ENCODE peak calls at places on chromosomes 7 and 10, in four cellular contexts. W is testis, E is neural progenitor cell, X is colonic mucosa. R is an unnamed sample.

GRCh38 chr10:109191823-109192222 is 731.5 kb downstream of the XPNPEP1 start:
- DNase-seq in W (no peak), E (no peak), X (no peak), R (no peak)

GRCh38 chr7:41979834-41980307 is 257.1 kb downstream of the GLI3 start:
- DNase-seq in W (no peak), E (peak; percentile 31), X (no peak), R (peak; percentile 43)

GRCh38 chr7:97187067-97187466 is 69.6 kb downstream of the SDHAF3 start:
- DNase-seq in W (no peak), E (no peak), X (no peak), R (no peak)

GRCh38 chr7:141071855-141072547 is 1.9 kb upstream of the TMEM178B start:
- DNase-seq in W (no peak), E (peak; percentile 35), X (no peak), R (peak; percentile 44)

GRCh38 chr10:132802694-132803320 is 16.9 kb upstream of the NKX6-2 start:
- DNase-seq in W (no peak), E (peak; percentile 48), X (no peak), R (no peak)

GRCh38 chr10:111593578-111593977 is 516.7 kb downstream of the ADRA2A start:
- DNase-seq in W (no peak), E (no peak), X (no peak), R (no peak)

GRCh38 chr10:46555713-46556514 is 544 bp downstream of the GPRIN2 start:
- DNase-seq in W (peak; percentile 33), E (peak; percentile 82), X (peak; percentile 76), R (peak; percentile 65)

GRCh38 chr7:63065684-63066083 is 933.0 kb upstream of the ZNF722 start:
- DNase-seq in W (no peak), E (no peak), X (no peak), R (no peak)

GRCh38 chr10:22159180-22159579 is 58.6 kb downstream of the EBLN1 start:
- DNase-seq in W (no peak), E (no peak), X (no peak), R (peak; percentile 26)

GRCh38 chr10:128747556-128748335 is 621.5 kb upstream of the MKI67 start:
- DNase-seq in W (no peak), E (no peak), X (no peak), R (no peak)

GRCh38 chr10:133263674-133264073 is 13.0 kb downstream of the ADAM8 start:
- DNase-seq in W (no peak), E (no peak), X (no peak), R (no peak)

GRCh38 chr7:114922652-114923402 is 933 bp downstream of the MDFIC start:
- DNase-seq in W (peak; percentile 45), E (peak; percentile 45), X (peak; percentile 53), R (peak; percentile 64)

GRCh38 chr7:5234852-5235831 is 45.1 kb downstream of the WIPI2 start:
- DNase-seq in W (no peak), E (no peak), X (no peak), R (peak; percentile 81)

GRCh38 chr7:45599851-45600706 is 25.9 kb downstream of the ADCY1 start:
- DNase-seq in W (no peak), E (no peak), X (peak; percentile 11), R (no peak)

GRCh38 chr10:11328264-11329054 is 283.0 kb downstream of the USP6NL start:
- DNase-seq in W (no peak), E (peak; percentile 22), X (no peak), R (peak; percentile 18)

GRCh38 chr7:132881317-132881716 is 200.6 kb downstream of the CHCHD3 start:
- DNase-seq in W (no peak), E (no peak), X (no peak), R (no peak)

GRCh38 chr10:117391436-117392205 is 16.4 kb upstream of the PDZD8 start:
- DNase-seq in W (no peak), E (no peak), X (no peak), R (peak; percentile 33)

GRCh38 chr7:106285801-106286492 is 1.2 kb upstream of the NAMPT start:
- DNase-seq in W (no peak), E (no peak), X (no peak), R (no peak)

GRCh38 chr10:95841711-95842498 is 65.9 kb upstream of the CC2D2B start:
- DNase-seq in W (peak; percentile 71), E (peak; percentile 74), X (peak; percentile 67), R (peak; percentile 48)

GRCh38 chr10:112953075-112953501 is 3.0 kb downstream of the TCF7L2 start:
- DNase-seq in W (peak; percentile 43), E (peak; percentile 64), X (peak; percentile 51), R (peak; percentile 59)

GRCh38 chr10:112955736-112956421 is 5.8 kb downstream of the TCF7L2 start:
- DNase-seq in W (no peak), E (no peak), X (peak; percentile 44), R (no peak)

GRCh38 chr10:112956631-112957350 is 6.7 kb downstream of the TCF7L2 start:
- DNase-seq in W (no peak), E (peak; percentile 48), X (no peak), R (no peak)

GRCh38 chr10:112953760-112954159 is 3.7 kb downstream of the TCF7L2 start:
- DNase-seq in W (no peak), E (no peak), X (no peak), R (no peak)

DNA sequence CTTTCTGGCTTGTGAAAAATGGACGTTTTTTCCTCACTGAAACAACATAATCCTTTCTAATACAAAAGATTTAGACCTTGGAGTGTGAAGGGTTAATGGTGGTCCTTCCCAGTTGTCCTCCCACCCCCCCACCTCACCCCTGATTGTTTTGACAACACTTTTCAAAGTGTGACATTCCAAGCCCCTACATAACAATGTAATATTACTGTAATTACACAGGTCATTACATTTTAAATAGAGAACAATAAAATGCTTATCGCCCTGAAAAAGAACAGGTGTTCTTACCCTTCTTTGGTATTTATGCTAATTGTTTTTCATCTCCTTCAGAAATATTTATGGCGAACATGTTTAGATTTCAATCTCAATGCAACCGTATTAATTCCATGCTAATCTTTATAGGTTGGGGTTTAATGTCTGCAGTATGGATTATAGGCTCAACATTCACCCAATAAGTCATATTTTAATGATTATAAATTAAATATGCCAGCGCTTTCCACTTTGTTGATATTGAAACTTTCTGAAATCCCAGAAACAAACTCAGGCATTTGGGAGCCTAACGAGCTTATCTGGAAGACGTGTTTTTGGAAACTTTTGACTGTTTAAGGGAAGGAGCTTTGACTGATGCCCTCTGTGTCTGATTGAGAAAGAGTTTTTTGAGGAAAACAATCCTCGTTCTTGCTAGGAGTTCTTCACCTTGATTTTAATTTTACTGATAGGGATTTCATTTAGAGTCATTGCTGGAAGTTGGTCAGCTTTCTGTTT is 5.1 kb downstream of the TCF7L2 start:
- DNase-seq in W (no peak), E (peak; percentile 62), X (no peak), R (no peak)
- H3K4me3 ChIP-seq in W (peak overlapping the region; percentile 0), E (peak overlapping the region; percentile 95), X (peak overlapping the region; percentile 59), R (no peak overlapping the region)

GRCh38 chr7:135510603-135511183 is 791 bp upstream of the CNOT4 start:
- DNase-seq in W (peak; percentile 49), E (peak; percentile 3), X (peak; percentile 30), R (no peak)
- TF ChIP-seq CTCF in W (peak; percentile 16), E (no peak), X (no peak), R (no peak)

DNA sequence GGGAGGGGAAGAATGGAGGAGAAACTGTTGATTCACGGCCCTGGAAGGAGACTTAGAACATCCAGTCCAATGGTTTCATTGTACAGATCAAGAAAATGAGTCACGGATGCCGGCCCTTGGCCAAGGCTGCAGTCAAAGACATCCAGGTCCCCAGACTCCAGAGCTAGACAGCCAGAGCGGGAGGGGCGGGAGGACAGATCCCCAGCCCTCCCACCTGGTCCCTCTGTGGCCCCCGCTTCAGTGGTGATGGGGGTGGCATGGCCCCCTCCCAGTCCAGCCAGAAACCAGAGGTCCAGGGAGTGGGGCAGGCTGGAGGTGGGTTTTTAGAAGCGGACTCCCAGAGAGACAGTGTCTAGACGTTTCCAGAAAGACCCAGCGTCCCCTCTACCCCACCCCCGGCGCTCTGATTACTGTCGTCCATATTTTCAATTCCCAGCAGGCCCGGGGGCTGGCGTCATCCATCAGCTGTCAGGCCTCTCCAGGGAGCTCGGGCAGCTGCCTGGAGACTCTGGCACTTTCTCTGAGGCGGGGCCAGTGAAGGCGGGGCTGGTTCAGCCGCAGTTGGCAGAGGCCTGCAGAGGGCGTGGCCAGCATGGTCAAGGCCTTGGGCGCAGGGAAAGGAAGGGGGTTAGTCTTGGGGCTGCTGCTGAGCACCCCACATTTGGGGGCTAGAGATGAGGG is 8.0 kb upstream of the HSPB1 start:
- DNase-seq in W (peak; percentile 96), E (peak; percentile 35), X (peak; percentile 98), R (peak; percentile 99)
- H3K4me1 ChIP-seq in W (peaks cover 22% of the 10 kb centered on the region), E (no peaks in the 10 kb centered on the region), X (peaks cover 30% of the 10 kb centered on the region), R (peaks cover 39% of the 10 kb centered on the region)

DNA sequence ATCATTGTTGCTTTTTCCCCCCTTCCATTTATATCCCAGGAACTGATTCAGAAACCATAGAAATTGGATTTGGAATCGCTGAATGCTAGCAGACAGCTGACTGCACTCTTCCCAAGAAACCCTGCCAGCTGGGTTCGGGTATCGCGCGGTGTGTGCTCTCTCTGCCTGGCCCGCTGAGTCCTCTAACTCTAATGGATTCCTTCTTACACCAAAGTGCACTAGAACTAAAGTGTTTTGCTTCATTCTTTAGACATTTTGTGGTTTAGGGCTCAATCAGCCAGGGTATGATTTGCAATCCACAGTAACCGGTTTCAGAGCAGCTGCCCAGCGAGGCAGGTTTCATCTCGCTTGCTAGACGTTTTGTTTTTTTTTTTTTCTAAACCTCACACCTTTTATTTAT is 92.2 kb downstream of the EGFR start:
- DNase-seq in W (no peak), E (no peak), X (no peak), R (peak; percentile 37)
- H3K4me3 ChIP-seq in W (no peak overlapping the region), E (no peak overlapping the region), X (no peak overlapping the region), R (no peak overlapping the region)